ENCODE peak calls at places on chromosome 18, in four cellular contexts. D, G, A and I are unnamed samples. For H3K4me1 and H3K79me2, the result is how much of the 10 kb centered on the place peaks cover.

GRCh38 chr18:71293322-71293721 is 1004.5 kb downstream of the SOCS6 start:
- DNase-seq in D (no peak), G (no peak), A (no peak), I (no peak)

GRCh38 chr18:2522112-2522511 is 49.2 kb downstream of the METTL4 start:
- DNase-seq in D (no peak), G (no peak), A (no peak), I (no peak)

GRCh38 chr18:78407456-78407823 is 572.2 kb upstream of the SALL3 start:
- DNase-seq in D (no peak), G (no peak), A (no peak), I (no peak)

GRCh38 chr18:55241016-55241415 is 281.8 kb upstream of the CCDC68 start:
- DNase-seq in D (no peak), G (no peak), A (no peak), I (no peak)

GRCh38 chr18:9362869-9363268 is 28.3 kb downstream of the TWSG1 start:
- DNase-seq in D (no peak), G (no peak), A (peak), I (no peak)

GRCh38 chr18:46199515-46200147 is 95.4 kb downstream of the HAUS1 start:
- DNase-seq in D (peak), G (peak), A (peak), I (no peak)

GRCh38 chr18:71431689-71432088 is 1112.5 kb downstream of the CBLN2 start:
- DNase-seq in D (no peak), G (no peak), A (no peak), I (no peak)

GRCh38 chr18:48409591-48410094 is 460 bp upstream of the ZBTB7C start:
- DNase-seq in D (no peak), G (peak), A (peak), I (no peak)

GRCh38 chr18:34595673-34596072 is 114.4 kb upstream of the DTNA start:
- DNase-seq in D (peak), G (peak), A (peak), I (no peak)

GRCh38 chr18:49368876-49369440 is 91.5 kb downstream of the DYM start:
- DNase-seq in D (no peak), G (no peak), A (peak), I (no peak)

GRCh38 chr18:47151457-47151856 is 1.2 kb upstream of the HDHD2 start:
- DNase-seq in D (no peak), G (no peak), A (no peak), I (peak)

GRCh38 chr18:11078491-11078890 is 70.9 kb downstream of the PIEZO2 start:
- DNase-seq in D (no peak), G (no peak), A (peak), I (no peak)

GRCh38 chr18:49476664-49477411 is 10.2 kb downstream of the C18orf32 start:
- DNase-seq in D (no peak), G (peak), A (peak), I (no peak)

GRCh38 chr18:22559414-22560282 is 141.9 kb upstream of the CTAGE1 start:
- DNase-seq in D (no peak), G (peak), A (peak), I (no peak)

GRCh38 chr18:37524546-37525301 is 40.9 kb downstream of the CELF4 start:
- DNase-seq in D (no peak), G (no peak), A (no peak), I (no peak)

GRCh38 chr18:26657618-26658581 is 109.5 kb upstream of the KCTD1 start:
- DNase-seq in D (no peak), G (no peak), A (no peak), I (no peak)

GRCh38 chr18:49016648-49017539 is 66.1 kb upstream of the SMAD7 start:
- DNase-seq in D (peak), G (peak), A (peak), I (peak)

GRCh38 chr18:2111456-2111855 is 459.8 kb downstream of the METTL4 start:
- DNase-seq in D (no peak), G (peak), A (peak), I (no peak)

GRCh38 chr18:24991220-24991575 is 360.8 kb downstream of the ZNF521 start:
- DNase-seq in D (no peak), G (no peak), A (no peak), I (no peak)

GRCh38 chr18:48661421-48661820 is 122.6 kb downstream of the CTIF start:
- DNase-seq in D (no peak), G (no peak), A (no peak), I (peak)

GRCh38 chr18:22467760-22468553 is 50.2 kb upstream of the CTAGE1 start:
- DNase-seq in D (peak), G (peak), A (peak), I (no peak)

GRCh38 chr18:28143725-28144124 is 33.2 kb downstream of the CDH2 start:
- DNase-seq in D (no peak), G (no peak), A (no peak), I (no peak)

GRCh38 chr18:68840554-68841263 is 42.8 kb downstream of the CCDC102B start:
- DNase-seq in D (peak), G (peak), A (peak), I (no peak)

GRCh38 chr18:56246912-56247311 is 391.5 kb downstream of the TXNL1 start:
- DNase-seq in D (no peak), G (no peak), A (no peak), I (peak)

GRCh38 chr18:56240405-56240804 is 398.0 kb downstream of the TXNL1 start:
- DNase-seq in D (no peak), G (peak), A (peak), I (no peak)

GRCh38 chr18:56248613-56249235 is 389.7 kb downstream of the TXNL1 start:
- DNase-seq in D (no peak), G (no peak), A (no peak), I (peak)

GRCh38 chr18:56245856-56246575 is 392.4 kb downstream of the TXNL1 start:
- DNase-seq in D (no peak), G (peak), A (peak), I (peak)
- H3K4me1 ChIP-seq in D (under half), G (under half), A (under half), I (under half)

GRCh38 chr18:77004555-77005380 is 127.8 kb downstream of the MBP start:
- DNase-seq in D (no peak), G (no peak), A (no peak), I (no peak)
- H3K4me3 ChIP-seq in D (no peak), G (no peak), A (no peak), I (no peak)

GRCh38 chr18:708096-708495 is 4.3 kb downstream of the ENOSF1 start:
- DNase-seq in D (no peak), G (no peak), A (no peak), I (no peak)
- H3K79me2 ChIP-seq in D (half or more), G (under half), A (under half), I (half or more)

GRCh38 chr18:59665057-59666007 is 31.9 kb downstream of the CCBE1 start:
- DNase-seq in D (no peak), G (peak), A (peak), I (no peak)

GRCh38 chr18:59660976-59661743 is 36.1 kb downstream of the CCBE1 start:
- DNase-seq in D (no peak), G (peak), A (peak), I (no peak)

GRCh38 chr18:59662008-59662701 is 35.1 kb downstream of the CCBE1 start:
- DNase-seq in D (no peak), G (peak), A (peak), I (no peak)

GRCh38 chr18:59664329-59664728 is 32.9 kb downstream of the CCBE1 start:
- DNase-seq in D (no peak), G (no peak), A (no peak), I (no peak)

GRCh38 chr18:59663096-59663495 is 34.1 kb downstream of the CCBE1 start:
- DNase-seq in D (no peak), G (no peak), A (no peak), I (no peak)
- H3K4me1 ChIP-seq in D (under half), G (under half), A (under half), I (under half)

DNA sequence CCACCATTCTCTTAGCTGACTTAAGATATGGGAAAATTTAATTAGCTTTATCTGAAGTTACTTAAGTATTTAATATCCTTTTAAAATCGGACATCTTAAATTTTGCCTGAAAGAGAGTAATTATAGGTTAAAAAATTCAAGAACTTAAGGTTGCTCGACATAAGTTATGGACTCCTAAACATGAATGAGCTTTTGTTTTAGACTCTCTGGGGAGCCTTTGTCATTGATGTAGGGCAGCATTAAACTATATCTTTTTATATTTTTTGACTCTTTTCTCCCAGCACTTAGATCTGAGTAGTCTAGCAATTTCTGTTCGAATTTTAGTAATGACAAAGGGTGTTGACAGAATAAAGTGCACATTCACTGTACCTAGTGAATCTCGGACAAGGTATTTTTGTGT is 4.7 kb downstream of the PHLPP1 start:
- DNase-seq in D (no peak), G (no peak), A (peak), I (no peak)
- H3K4me3 ChIP-seq in D (no peak), G (no peak), A (no peak), I (no peak)

DNA sequence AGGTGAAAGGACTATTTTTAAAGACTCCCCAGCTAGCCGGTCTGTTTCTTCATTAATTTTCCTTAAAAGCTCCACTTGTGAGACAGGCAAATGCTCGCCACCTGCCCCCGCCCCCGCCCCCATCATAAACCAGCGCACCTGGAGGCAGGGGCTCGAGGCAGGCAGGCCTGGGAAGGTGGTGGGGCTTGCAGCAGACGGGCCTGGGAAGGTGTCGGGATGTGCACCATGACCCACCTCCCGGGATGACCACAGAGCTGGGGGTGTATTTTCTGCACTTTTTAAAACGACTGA is 80.8 kb upstream of the CTDP1 start:
- DNase-seq in D (no peak), G (no peak), A (no peak), I (no peak)
- H3K79me2 ChIP-seq in D (under half), G (under half), A (under half), I (under half)

GRCh38 chr18:12749136-12749535 is 46.3 kb downstream of the PSMG2 start:
- DNase-seq in D (no peak), G (no peak), A (no peak), I (no peak)
- H3K4me1 ChIP-seq in D (under half), G (under half), A (under half), I (under half)

GRCh38 chr18:58178476-58178875 is 134.4 kb downstream of the NEDD4L start:
- DNase-seq in D (no peak), G (no peak), A (peak), I (no peak)

GRCh38 chr18:58180738-58181353 is 136.8 kb downstream of the NEDD4L start:
- DNase-seq in D (no peak), G (peak), A (no peak), I (peak)

GRCh38 chr18:58180172-58180571 is 136.1 kb downstream of the NEDD4L start:
- DNase-seq in D (no peak), G (no peak), A (no peak), I (no peak)

GRCh38 chr18:58186258-58186948 is 142.4 kb downstream of the NEDD4L start:
- DNase-seq in D (no peak), G (peak), A (peak), I (no peak)

GRCh38 chr18:58183226-58183625 is 139.2 kb downstream of the NEDD4L start:
- DNase-seq in D (no peak), G (no peak), A (no peak), I (no peak)
- H3K4me3 ChIP-seq in D (no peak), G (no peak), A (no peak), I (no peak)

GRCh38 chr18:44725300-44726096 is 44.8 kb downstream of the SETBP1 start:
- DNase-seq in D (no peak), G (peak), A (peak), I (no peak)

GRCh38 chr18:44729631-44730101 is 49.0 kb downstream of the SETBP1 start:
- DNase-seq in D (no peak), G (peak), A (peak), I (no peak)

GRCh38 chr18:44723973-44724778 is 43.5 kb downstream of the SETBP1 start:
- DNase-seq in D (no peak), G (no peak), A (no peak), I (no peak)

GRCh38 chr18:44723366-44723765 is 42.7 kb downstream of the SETBP1 start:
- DNase-seq in D (no peak), G (no peak), A (no peak), I (no peak)

DNA sequence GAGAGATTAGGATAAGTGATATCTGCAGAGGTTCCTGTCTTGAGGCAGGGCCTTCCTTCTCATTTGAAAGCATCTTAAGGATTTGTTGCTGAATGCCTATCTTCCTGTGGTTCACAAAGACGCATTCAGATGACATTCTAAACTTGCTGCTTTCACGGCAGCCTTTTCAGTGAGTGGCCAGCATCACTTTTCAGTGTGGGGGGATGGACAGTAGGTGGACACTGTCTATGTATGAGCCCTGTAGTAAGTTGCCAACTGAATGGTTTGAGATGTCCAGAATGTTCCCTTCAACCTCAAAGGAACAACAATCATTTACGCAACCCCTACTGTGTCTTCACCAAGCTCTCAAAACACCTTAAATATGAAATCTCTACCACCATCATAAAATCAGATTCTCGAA is 46.6 kb downstream of the SETBP1 start:
- DNase-seq in D (no peak), G (no peak), A (no peak), I (no peak)
- H3K79me2 ChIP-seq in D (under half), G (under half), A (under half), I (under half)

GRCh38 chr18:64167408-64167807 is 18.5 kb upstream of the LINC00305 start:
- DNase-seq in D (no peak), G (no peak), A (no peak), I (no peak)
- H3K4me1 ChIP-seq in D (under half), G (under half), A (under half), I (under half)